ENCODE peak calls at places on chromosomes 7 and 10, in six cellular contexts. S is AG04450, H is astrocyte of the hippocampus, Z is right lobe of liver, N is fibroblast of pulmonary artery, X is frontal cortex. C is an unnamed sample.

GRCh38 chr10:132137111-132138072 is 49.4 kb upstream of the DPYSL4 start:
- DNase-seq in Z (peak), S (no peak), N (no peak), H (no peak), X (no peak), C (no peak)

GRCh38 chr10:130018253-130018652 is 54.2 kb upstream of the EBF3 start:
- DNase-seq in N (peak), H (no peak), Z (no peak), X (no peak), S (peak), C (peak)

GRCh38 chr10:119455609-119456434 is 86.7 kb downstream of the RGS10 start:
- DNase-seq in S (no peak), H (no peak), Z (no peak), N (no peak), X (no peak), C (no peak)

GRCh38 chr7:130903358-130903974 is 169.5 kb upstream of the KLF14 start:
- DNase-seq in S (peak), N (peak), Z (no peak), X (no peak), H (peak), C (no peak)

GRCh38 chr7:47576031-47576908 is 5.6 kb downstream of the TNS3 start:
- DNase-seq in Z (no peak), N (peak), S (no peak), H (peak), X (no peak), C (no peak)

GRCh38 chr7:157337316-157338149 is 729 bp downstream of the DNAJB6 start:
- DNase-seq in X (no peak), H (peak), N (peak), Z (peak), S (no peak), C (peak)

GRCh38 chr10:88037623-88038022 is 174.2 kb downstream of the PTEN start:
- DNase-seq in Z (no peak), S (no peak), N (no peak), H (no peak), X (no peak), C (no peak)

GRCh38 chr7:156897673-156898072 is 4.7 kb upstream of the LMBR1 start:
- DNase-seq in X (no peak), H (peak), S (no peak), Z (no peak), N (peak), C (no peak)

GRCh38 chr7:24821045-24821853 is 64.0 kb upstream of the GSDME start:
- DNase-seq in X (no peak), Z (no peak), S (peak), N (peak), H (peak), C (peak)

C was measured in CD4-positive, CD25-positive, alpha-beta regulatory T cell.